ENCODE peak calls at places on chromosomes 7 and 10, in nine cellular contexts. I is transverse colon, D is neural crest cell, R is breast epithelium, Y is astrocyte of the spinal cord, Q is HFF-Myc, P is foreskin fibroblast, H is bronchial epithelial cell, Z is Peyer's patch. X is an unnamed sample.

GRCh38 chr10:121313119-121313858 is 285.0 kb downstream of the FGFR2 start:
- DNase-seq in I (no peak), D (no peak), R (peak), Y (no peak), Q (no peak), P (no peak), H (peak), Z (no peak), X (no peak)

GRCh38 chr10:9668411-9668810 is 1349.3 kb upstream of the CELF2 start:
- DNase-seq in I (no peak), D (no peak), R (no peak), Y (no peak), Q (no peak), P (no peak), H (peak), Z (no peak), X (no peak)

GRCh38 chr7:135197906-135198655 is 13.2 kb downstream of the WDR91 start:
- DNase-seq in I (no peak), D (no peak), R (no peak), Y (peak), Q (peak), P (peak), H (no peak), Z (no peak), X (no peak)

GRCh38 chr10:102927311-102928010 is 9.4 kb downstream of the CNNM2 start:
- DNase-seq in I (peak), D (no peak), R (no peak), Y (no peak), Q (no peak), P (no peak), H (no peak), Z (no peak), X (no peak)

GRCh38 chr10:50275650-50276235 is 24.4 kb upstream of the ASAH2 start:
- DNase-seq in I (peak), D (peak), R (no peak), Y (no peak), Q (no peak), P (peak), H (peak), Z (peak), X (no peak)

GRCh38 chr7:47513741-47514241 is 68.1 kb downstream of the TNS3 start:
- DNase-seq in I (no peak), D (no peak), R (no peak), Y (peak), Q (peak), P (peak), H (peak), Z (no peak), X (no peak)

GRCh38 chr10:113303747-113304146 is 249.1 kb upstream of the HABP2 start:
- DNase-seq in I (no peak), D (no peak), R (no peak), Y (no peak), Q (no peak), P (peak), H (peak), Z (no peak), X (no peak)

GRCh38 chr7:23220690-23221305 is 25.8 kb upstream of the GPNMB start:
- DNase-seq in I (no peak), D (no peak), R (no peak), Y (no peak), Q (no peak), P (no peak), H (peak), Z (no peak), X (no peak)

GRCh38 chr10:118615888-118616287 is 20.4 kb upstream of the PRLHR start:
- DNase-seq in I (no peak), D (no peak), R (no peak), Y (no peak), Q (no peak), P (peak), H (peak), Z (no peak), X (no peak)

GRCh38 chr7:108570146-108570755 is 577 bp downstream of the DNAJB9 start:
- DNase-seq in I (peak), D (no peak), R (peak), Y (peak), Q (no peak), P (peak), H (peak), Z (peak), X (no peak)

GRCh38 chr7:41996381-41997035 is 240.5 kb downstream of the GLI3 start:
- DNase-seq in I (no peak), D (no peak), R (no peak), Y (peak), Q (peak), P (peak), H (peak), Z (no peak), X (no peak)

GRCh38 chr10:110497438-110498086 is at the start of gene DUSP5:
- DNase-seq in I (peak), D (peak), R (peak), Y (peak), Q (peak), P (peak), H (peak), Z (peak), X (peak)

GRCh38 chr7:149713061-149713730 is 60.2 kb downstream of the ZNF467 start:
- DNase-seq in I (no peak), D (no peak), R (no peak), Y (no peak), Q (no peak), P (no peak), H (no peak), Z (no peak), X (no peak)

GRCh38 chr10:13271552-13272163 is 28.2 kb downstream of the PHYH start:
- DNase-seq in I (peak), D (peak), R (no peak), Y (no peak), Q (no peak), P (peak), H (peak), Z (peak), X (peak)

GRCh38 chr7:55552320-55553086 is 19.8 kb downstream of the VOPP1 start:
- DNase-seq in I (peak), D (no peak), R (no peak), Y (peak), Q (no peak), P (peak), H (peak), Z (peak), X (no peak)

GRCh38 chr10:122331100-122331499 is 43.4 kb upstream of the PLEKHA1 start:
- DNase-seq in I (no peak), D (no peak), R (no peak), Y (no peak), Q (no peak), P (no peak), H (no peak), Z (no peak), X (no peak)

GRCh38 chr10:100327007-100327700 is 2.9 kb downstream of the PKD2L1 start:
- DNase-seq in I (peak), D (no peak), R (no peak), Y (no peak), Q (no peak), P (peak), H (no peak), Z (no peak), X (no peak)

GRCh38 chr7:24750441-24751055 is 6.7 kb downstream of the GSDME start:
- DNase-seq in I (no peak), D (no peak), R (no peak), Y (no peak), Q (no peak), P (no peak), H (no peak), Z (no peak), X (no peak)

GRCh38 chr10:48390933-48391845 is 84.7 kb downstream of the MAPK8 start:
- DNase-seq in I (no peak), D (no peak), R (no peak), Y (peak), Q (no peak), P (peak), H (peak), Z (no peak), X (no peak)

GRCh38 chr10:112758961-112759360 is 191.1 kb upstream of the TCF7L2 start:
- DNase-seq in I (no peak), D (no peak), R (no peak), Y (no peak), Q (no peak), P (no peak), H (no peak), Z (no peak), X (no peak)

GRCh38 chr10:122656308-122656705 is 43.3 kb downstream of the C10orf120 start:
- DNase-seq in I (no peak), D (no peak), R (no peak), Y (no peak), Q (no peak), P (peak), H (no peak), Z (no peak), X (no peak)

GRCh38 chr10:119667562-119668328 is 16.6 kb downstream of the BAG3 start:
- DNase-seq in I (peak), D (peak), R (peak), Y (peak), Q (peak), P (peak), H (peak), Z (no peak), X (no peak)

GRCh38 chr7:96669812-96670211 is 39.8 kb downstream of the SEM1 start:
- DNase-seq in I (no peak), D (no peak), R (no peak), Y (no peak), Q (no peak), P (no peak), H (peak), Z (no peak), X (no peak)

GRCh38 chr10:76559889-76560215 is 1077.8 kb downstream of the KCNMA1 start:
- DNase-seq in I (no peak), D (no peak), R (no peak), Y (peak), Q (peak), P (peak), H (no peak), Z (no peak), X (no peak)

GRCh38 chr10:17645591-17646345 is 1.8 kb downstream of the STAM start:
- DNase-seq in I (no peak), D (no peak), R (no peak), Y (no peak), Q (no peak), P (no peak), H (peak), Z (no peak), X (no peak)

GRCh38 chr10:92290076-92290836 is 622 bp downstream of the CPEB3 start:
- DNase-seq in I (peak), D (no peak), R (peak), Y (peak), Q (no peak), P (peak), H (peak), Z (no peak), X (no peak)

GRCh38 chr10:119415536-119416527 is 126.7 kb downstream of the RGS10 start:
- DNase-seq in I (no peak), D (no peak), R (no peak), Y (no peak), Q (no peak), P (no peak), H (no peak), Z (no peak), X (no peak)

GRCh38 chr7:69840248-69840647 is 242.0 kb downstream of the AUTS2 start:
- DNase-seq in I (no peak), D (no peak), R (no peak), Y (peak), Q (no peak), P (no peak), H (no peak), Z (no peak), X (no peak)

GRCh38 chr10:53839437-53840039 is 961.5 kb downstream of the PCDH15 start:
- DNase-seq in I (no peak), D (no peak), R (no peak), Y (peak), Q (no peak), P (peak), H (peak), Z (no peak), X (no peak)

GRCh38 chr10:123147635-123148413 is at the start of gene HMX2:
- DNase-seq in I (no peak), D (no peak), R (no peak), Y (no peak), Q (no peak), P (no peak), H (no peak), Z (no peak), X (no peak)

GRCh38 chr10:7485267-7485601 is 74.4 kb upstream of the SFMBT2 start:
- DNase-seq in I (no peak), D (no peak), R (no peak), Y (no peak), Q (no peak), P (no peak), H (no peak), Z (no peak), X (no peak)

GRCh38 chr7:25117226-25118047 is 7.6 kb downstream of the CYCS start:
- DNase-seq in I (peak), D (no peak), R (no peak), Y (no peak), Q (no peak), P (no peak), H (no peak), Z (no peak), X (no peak)

GRCh38 chr10:11153245-11153644 is 135.6 kb downstream of the CELF2 start:
- DNase-seq in I (no peak), D (no peak), R (no peak), Y (no peak), Q (no peak), P (no peak), H (no peak), Z (no peak), X (no peak)

GRCh38 chr7:73966941-73967831 is 60.8 kb upstream of the ELN start:
- DNase-seq in I (no peak), D (no peak), R (peak), Y (no peak), Q (no peak), P (no peak), H (no peak), Z (no peak), X (no peak)

GRCh38 chr10:122173766-122174435 is 97.2 kb upstream of the BTBD16 start:
- DNase-seq in I (no peak), D (no peak), R (no peak), Y (no peak), Q (no peak), P (no peak), H (no peak), Z (no peak), X (no peak)

GRCh38 chr10:14409247-14409646 is 78.5 kb upstream of the FRMD4A start:
- DNase-seq in I (no peak), D (no peak), R (no peak), Y (no peak), Q (no peak), P (no peak), H (no peak), Z (no peak), X (no peak)

GRCh38 chr7:156962145-156962544 is 12.6 kb downstream of the NOM1 start:
- DNase-seq in I (no peak), D (no peak), R (no peak), Y (no peak), Q (no peak), P (no peak), H (no peak), Z (no peak), X (no peak)
- TF ChIP-seq CTCF in I (no peak), D (no peak), R (no peak), Y (no peak), Q (no peak), P (no peak), H (no peak), Z (no peak), X (no peak)

GRCh38 chr10:29659770-29660097 is 25.0 kb upstream of the SVIL start:
- DNase-seq in I (no peak), D (no peak), R (no peak), Y (no peak), Q (no peak), P (no peak), H (no peak), Z (no peak), X (no peak)

GRCh38 chr10:29663718-29664117 is 28.9 kb upstream of the SVIL start:
- DNase-seq in I (no peak), D (no peak), R (no peak), Y (no peak), Q (no peak), P (no peak), H (no peak), Z (no peak), X (no peak)

GRCh38 chr10:29656451-29656992 is 21.8 kb upstream of the SVIL start:
- DNase-seq in I (no peak), D (no peak), R (no peak), Y (no peak), Q (no peak), P (no peak), H (no peak), Z (no peak), X (no peak)

GRCh38 chr10:29657719-29658274 is 23.0 kb upstream of the SVIL start:
- DNase-seq in I (no peak), D (no peak), R (no peak), Y (peak), Q (no peak), P (peak), H (peak), Z (no peak), X (no peak)

GRCh38 chr10:29658984-29659769 is 24.4 kb upstream of the SVIL start:
- DNase-seq in I (peak), D (no peak), R (peak), Y (peak), Q (peak), P (peak), H (peak), Z (no peak), X (no peak)
- TF ChIP-seq CTCF in I (peak), D (peak), R (peak), Y (peak), Q (peak), P (peak), H (peak), Z (no peak), X (no peak)

GRCh38 chr10:104273899-104274575 is 5.1 kb downstream of the GSTO2 start:
- DNase-seq in I (no peak), D (no peak), R (no peak), Y (no peak), Q (no peak), P (peak), H (no peak), Z (no peak), X (no peak)
- TF ChIP-seq CTCF in I (no peak), D (no peak), R (no peak), Y (no peak), Q (no peak), P (no peak), H (no peak), Z (no peak), X (no peak)

GRCh38 chr7:140039071-140039470 is 23.7 kb downstream of the PARP12 start:
- DNase-seq in I (no peak), D (no peak), R (no peak), Y (no peak), Q (no peak), P (peak), H (no peak), Z (no peak), X (no peak)

GRCh38 chr7:140033036-140033435 is 29.7 kb downstream of the PARP12 start:
- DNase-seq in I (no peak), D (no peak), R (no peak), Y (peak), Q (no peak), P (peak), H (peak), Z (no peak), X (no peak)

GRCh38 chr7:140033779-140034363 is 28.9 kb downstream of the PARP12 start:
- DNase-seq in I (no peak), D (no peak), R (no peak), Y (peak), Q (no peak), P (no peak), H (peak), Z (no peak), X (no peak)

GRCh38 chr7:140035400-140036223 is 27.1 kb downstream of the PARP12 start:
- DNase-seq in I (no peak), D (no peak), R (no peak), Y (peak), Q (peak), P (peak), H (peak), Z (no peak), X (no peak)

GRCh38 chr7:140036224-140036651 is 26.5 kb downstream of the PARP12 start:
- DNase-seq in I (no peak), D (no peak), R (no peak), Y (no peak), Q (no peak), P (no peak), H (no peak), Z (no peak), X (no peak)
- TF ChIP-seq CTCF in I (no peak), D (no peak), R (no peak), Y (no peak), Q (no peak), P (no peak), H (no peak), Z (no peak), X (no peak)

GRCh38 chr7:140201393-140201792 is 24.6 kb upstream of the KDM7A start:
- DNase-seq in I (no peak), D (no peak), R (no peak), Y (no peak), Q (no peak), P (no peak), H (no peak), Z (no peak), X (no peak)
- TF ChIP-seq CTCF in I (no peak), D (no peak), R (no peak), Y (no peak), Q (no peak), P (no peak), H (no peak), Z (no peak), X (no peak)